ENCODE peak calls at places on chromosomes 2 and 18, in nine cellular contexts. P, V, C, J, Z, H, B, U and E are unnamed samples.

GRCh38 chr2:58057890-58058590 is 11.4 kb downstream of the VRK2 start:
- DNase-seq in P (no peak), V (no peak), C (no peak), J (no peak), Z (no peak), H (no peak), B (no peak), U (no peak), E (no peak)

GRCh38 chr18:32468147-32468845 is 2.4 kb downstream of the GAREM1 start:
- DNase-seq in P (no peak), V (no peak), C (peak; percentile 30), J (no peak), Z (no peak), H (no peak), B (no peak), U (no peak), E (no peak)

GRCh38 chr2:74516070-74516633 is 1.9 kb downstream of the TLX2 start:
- DNase-seq in P (peak; percentile 73), V (no peak), C (no peak), J (peak; percentile 60), Z (peak; percentile 37), H (peak; percentile 11), B (peak; percentile 54), U (peak; percentile 78), E (peak; percentile 93)

GRCh38 chr18:55672574-55673361 is 84.8 kb upstream of the TCF4 start:
- DNase-seq in P (no peak), V (no peak), C (no peak), J (no peak), Z (no peak), H (no peak), B (no peak), U (no peak), E (no peak)

GRCh38 chr18:25464211-25464610 is 112.2 kb upstream of the ZNF521 start:
- DNase-seq in P (no peak), V (no peak), C (no peak), J (no peak), Z (no peak), H (peak; percentile 95), B (no peak), U (no peak), E (no peak)

GRCh38 chr2:197322729-197323720 is 12.4 kb upstream of the ANKRD44 start:
- DNase-seq in P (no peak), V (no peak), C (no peak), J (no peak), Z (no peak), H (no peak), B (no peak), U (no peak), E (no peak)

GRCh38 chr2:11744631-11745394 is 1.6 kb upstream of the LPIN1 start:
- DNase-seq in P (no peak), V (peak; percentile 67), C (peak; percentile 83), J (no peak), Z (no peak), H (peak; percentile 59), B (no peak), U (peak; percentile 43), E (no peak)

GRCh38 chr2:224884188-224884587 is 158.1 kb downstream of the DOCK10 start:
- DNase-seq in P (no peak), V (peak; percentile 39), C (no peak), J (no peak), Z (no peak), H (peak; percentile 35), B (no peak), U (no peak), E (no peak)

GRCh38 chr2:122136071-122136470 is 380.6 kb downstream of the TSN start:
- DNase-seq in P (peak; percentile 6), V (peak; percentile 33), C (no peak), J (no peak), Z (no peak), H (peak; percentile 21), B (peak; percentile 4), U (no peak), E (peak; percentile 30)

GRCh38 chr2:197011777-197012641 is 85.5 kb upstream of the PGAP1 start:
- DNase-seq in P (peak; percentile 25), V (peak; percentile 67), C (peak; percentile 52), J (no peak), Z (no peak), H (peak; percentile 53), B (peak; percentile 55), U (no peak), E (peak; percentile 41)

GRCh38 chr2:207184768-207185167 is 19.0 kb upstream of the KLF7 start:
- DNase-seq in P (no peak), V (no peak), C (no peak), J (no peak), Z (no peak), H (peak; percentile 39), B (peak; percentile 24), U (no peak), E (no peak)

GRCh38 chr2:42854207-42854818 is 61.9 kb upstream of the HAAO start:
- DNase-seq in P (peak; percentile 33), V (no peak), C (no peak), J (peak; percentile 27), Z (no peak), H (peak; percentile 23), B (peak; percentile 86), U (no peak), E (no peak)

GRCh38 chr2:229520582-229521221 is 193.7 kb downstream of the DNER start:
- DNase-seq in P (no peak), V (no peak), C (no peak), J (peak; percentile 7), Z (no peak), H (no peak), B (no peak), U (no peak), E (no peak)

GRCh38 chr2:240881913-240882312 is 13.3 kb downstream of the AGXT start:
- DNase-seq in P (no peak), V (no peak), C (no peak), J (no peak), Z (no peak), H (no peak), B (no peak), U (peak; percentile 27), E (no peak)

GRCh38 chr2:221610675-221611074 is 38.6 kb upstream of the EPHA4 start:
- DNase-seq in P (no peak), V (no peak), C (no peak), J (no peak), Z (no peak), H (no peak), B (no peak), U (no peak), E (no peak)

GRCh38 chr2:28661589-28662001 is 90.0 kb upstream of the PPP1CB start:
- DNase-seq in P (no peak), V (peak; percentile 52), C (no peak), J (peak; percentile 75), Z (no peak), H (peak; percentile 88), B (peak; percentile 50), U (no peak), E (no peak)

GRCh38 chr2:28662468-28663095 is 89.0 kb upstream of the PPP1CB start:
- DNase-seq in P (peak; percentile 33), V (peak; percentile 23), C (no peak), J (peak; percentile 78), Z (no peak), H (peak; percentile 81), B (peak; percentile 60), U (no peak), E (no peak)

GRCh38 chr2:28662044-28662443 is 89.6 kb upstream of the PPP1CB start:
- DNase-seq in P (no peak), V (peak; percentile 24), C (no peak), J (peak; percentile 86), Z (no peak), H (no peak), B (peak; percentile 89), U (no peak), E (no peak)

GRCh38 chr2:28664120-28664842 is 87.3 kb upstream of the PPP1CB start:
- DNase-seq in P (peak; percentile 35), V (no peak), C (no peak), J (peak; percentile 64), Z (no peak), H (peak; percentile 54), B (peak; percentile 29), U (no peak), E (no peak)

GRCh38 chr2:28663359-28663758 is 88.3 kb upstream of the PPP1CB start:
- DNase-seq in P (no peak), V (peak; percentile 42), C (no peak), J (no peak), Z (no peak), H (peak; percentile 79), B (peak; percentile 40), U (no peak), E (no peak)
- TF ChIP-seq CTCF in P (no peak), V (no peak), C (no peak), J (no peak), Z (peak; percentile 11), H (peak; percentile 46), B (no peak), U (no peak), E (no peak)

DNA sequence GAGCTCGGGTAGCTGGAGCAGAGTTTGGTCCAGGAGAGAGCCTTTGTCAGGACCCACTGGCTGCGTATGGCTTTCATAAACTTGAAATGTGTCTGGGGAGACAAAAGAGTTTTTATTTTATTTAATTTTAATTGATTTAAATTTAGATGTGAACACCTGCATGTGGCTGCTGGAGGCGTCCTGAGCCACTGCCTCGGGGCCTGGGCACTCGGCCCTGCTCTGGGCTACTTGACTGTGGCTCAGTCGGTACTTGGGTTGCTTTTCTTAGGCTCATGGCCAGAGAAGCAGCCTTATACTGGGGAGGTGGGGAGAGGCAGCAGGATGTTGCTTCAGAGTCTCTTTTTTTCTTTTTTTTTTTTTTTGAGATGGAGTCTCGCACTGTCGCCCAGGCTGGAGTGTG is 661.8 kb upstream of the HS6ST1 start:
- DNase-seq in P (no peak), V (no peak), C (no peak), J (no peak), Z (no peak), H (no peak), B (no peak), U (no peak), E (no peak)
- TF ChIP-seq CTCF in P (no peak), V (no peak), C (no peak), J (no peak), Z (no peak), H (no peak), B (no peak), U (no peak), E (no peak)

DNA sequence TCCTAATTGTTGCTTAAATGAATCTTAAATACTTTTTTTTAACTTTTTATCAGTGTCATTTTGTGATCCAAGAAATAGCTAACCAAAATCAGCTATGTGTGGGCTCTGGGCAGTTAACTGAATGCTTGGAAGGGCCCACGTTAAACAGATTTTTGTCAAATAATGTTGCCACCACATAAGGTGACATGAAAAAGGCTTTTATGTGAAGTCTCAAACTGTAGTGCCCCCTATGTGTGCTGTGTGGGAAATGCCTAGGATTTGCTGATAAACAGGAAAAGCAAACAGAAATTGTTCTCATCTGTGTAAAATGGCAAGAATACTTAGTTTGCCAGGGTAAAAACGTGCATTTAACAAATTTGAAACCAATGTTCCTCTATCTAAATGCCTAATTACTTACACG is 242.2 kb downstream of the ZNF516 start:
- DNase-seq in P (no peak), V (peak; percentile 18), C (peak; percentile 36), J (no peak), Z (no peak), H (peak; percentile 6), B (peak; percentile 19), U (no peak), E (no peak)
- TF ChIP-seq CTCF in P (peak; percentile 59), V (no peak), C (peak; percentile 52), J (no peak), Z (peak; percentile 59), H (peak; percentile 43), B (peak; percentile 46), U (peak; percentile 80), E (no peak)

DNA sequence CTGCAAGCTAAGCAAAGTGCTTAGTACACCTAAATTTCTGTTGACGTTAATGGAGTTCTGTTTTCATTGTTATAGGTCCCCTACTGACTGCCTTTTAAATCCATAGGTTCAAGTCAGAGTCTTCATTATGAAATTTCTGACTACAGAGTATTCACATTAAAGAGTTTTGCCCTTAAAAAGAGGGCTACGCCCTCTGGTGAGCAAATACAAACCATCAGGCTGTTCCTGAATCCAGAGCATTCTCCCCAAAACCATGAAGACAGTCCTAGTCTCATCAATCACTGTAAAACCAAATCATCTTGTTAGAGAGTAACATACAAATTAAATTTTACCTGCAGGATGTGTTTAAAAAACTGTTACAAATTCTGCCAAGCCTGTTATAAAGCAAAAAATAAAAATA is 1091.7 kb downstream of the TDRD15 start:
- DNase-seq in P (no peak), V (no peak), C (no peak), J (no peak), Z (no peak), H (no peak), B (no peak), U (no peak), E (no peak)
- TF ChIP-seq CTCF in P (no peak), V (no peak), C (no peak), J (no peak), Z (no peak), H (peak; percentile 2), B (no peak), U (no peak), E (no peak)